ENCODE peak calls at places on chromosomes 5 and 9, in six cellular contexts. J is frontal cortex, D is chondrocyte, Q is kidney, F is heart right ventricle, I is activated gamma-delta T cell. B is an unnamed sample.
A peak's percentile ranks its signal among the peaks of the same experiment; 100 is the strongest.

GRCh38 chr5:132704875-132705274 is 31.1 kb downstream of the IL4 start:
- DNase-seq in J (no peak), D (no peak), Q (no peak), F (no peak), I (no peak), B (no peak)

GRCh38 chr5:8053270-8053669 is 184.3 kb downstream of the MTRR start:
- DNase-seq in J (no peak), D (peak; percentile 76), Q (no peak), F (no peak), I (no peak), B (no peak)

GRCh38 chr9:36484124-36484523 is 84.1 kb upstream of the RNF38 start:
- DNase-seq in J (no peak), D (no peak), Q (no peak), F (no peak), I (no peak), B (no peak)

GRCh38 chr5:56128166-56128565 is 105.0 kb downstream of the ANKRD55 start:
- DNase-seq in J (no peak), D (no peak), Q (no peak), F (no peak), I (no peak), B (peak; percentile 7)

GRCh38 chr9:130844028-130844427 is 9.0 kb downstream of the ABL1 start:
- DNase-seq in J (no peak), D (no peak), Q (no peak), F (no peak), I (no peak), B (no peak)

GRCh38 chr9:114718801-114719221 is 36.8 kb upstream of the TEX48 start:
- DNase-seq in J (no peak), D (no peak), Q (peak; percentile 77), F (no peak), I (no peak), B (peak; percentile 82)

GRCh38 chr5:110702300-110702699 is 24.2 kb downstream of the TMEM232 start:
- DNase-seq in J (no peak), D (no peak), Q (no peak), F (no peak), I (no peak), B (no peak)

GRCh38 chr9:70683841-70684240 is 269.4 kb upstream of the KLF9 start:
- DNase-seq in J (no peak), D (no peak), Q (no peak), F (no peak), I (no peak), B (no peak)

GRCh38 chr9:98047002-98047401 is 9.5 kb upstream of the NANS start:
- DNase-seq in J (no peak), D (no peak), Q (no peak), F (no peak), I (no peak), B (no peak)

GRCh38 chr5:66164044-66164790 is 20.1 kb downstream of the SREK1 start:
- DNase-seq in J (no peak), D (no peak), Q (no peak), F (no peak), I (no peak), B (no peak)

GRCh38 chr9:86854898-86855523 is 92.3 kb downstream of the GAS1 start:
- DNase-seq in J (no peak), D (no peak), Q (no peak), F (no peak), I (no peak), B (no peak)

GRCh38 chr5:120228262-120229031 is 235.7 kb upstream of the PRR16 start:
- DNase-seq in J (no peak), D (no peak), Q (no peak), F (no peak), I (no peak), B (no peak)

GRCh38 chr9:13033959-13034695 is 245.4 kb downstream of the MPDZ start:
- DNase-seq in J (peak; percentile 78), D (no peak), Q (peak; percentile 71), F (peak; percentile 55), I (no peak), B (no peak)

GRCh38 chr5:5140051-5141010 is at the start of gene ADAMTS16:
- DNase-seq in J (peak; percentile 46), D (no peak), Q (no peak), F (no peak), I (no peak), B (no peak)

GRCh38 chr5:14663734-14664269 is 716 bp upstream of the OTULIN start:
- DNase-seq in J (no peak), D (no peak), Q (no peak), F (no peak), I (peak; percentile 10), B (no peak)